ENCODE peak calls at places on chromosome 16, in four cellular contexts. One of them, this sample, is unnamed.

GRCh38 chr16:11087691-11088431 is 143.5 kb downstream of the CLEC16A start:
- DNase-seq in Daoy: no peak
- DNase-seq in T-helper 9 cell: no peak
- DNase-seq in Calu3: no peak
- DNase-seq in this sample: peak

GRCh38 chr16:4746215-4746614 is 11.9 kb downstream of the DNAAF8 start:
- DNase-seq in Daoy: no peak
- DNase-seq in T-helper 9 cell: no peak
- DNase-seq in Calu3: no peak
- DNase-seq in this sample: no peak

GRCh38 chr16:58339452-58339938 is 44.7 kb upstream of the PRSS54 start:
- DNase-seq in T-helper 9 cell: no peak
- DNase-seq in Calu3: peak
- DNase-seq in Daoy: peak
- DNase-seq in this sample: peak

GRCh38 chr16:30010817-30011504 is at the start of gene DOC2A:
- DNase-seq in T-helper 9 cell: no peak
- DNase-seq in Daoy: no peak
- DNase-seq in Calu3: peak
- DNase-seq in this sample: no peak

GRCh38 chr16:734208-734980 is 6.4 kb downstream of the CIAO3 start:
- DNase-seq in Calu3: no peak
- DNase-seq in Daoy: no peak
- DNase-seq in T-helper 9 cell: no peak
- DNase-seq in this sample: no peak

GRCh38 chr16:997440-998051 is 16.0 kb downstream of the SOX8 start:
- DNase-seq in Calu3: peak
- DNase-seq in T-helper 9 cell: peak
- DNase-seq in Daoy: peak
- DNase-seq in this sample: no peak

GRCh38 chr16:4494746-4495490 is 18.7 kb downstream of the HMOX2 start:
- DNase-seq in T-helper 9 cell: no peak
- DNase-seq in Calu3: peak
- DNase-seq in Daoy: peak
- DNase-seq in this sample: peak

GRCh38 chr16:86391486-86391885 is 118.8 kb upstream of the FOXF1 start:
- DNase-seq in Daoy: peak
- DNase-seq in T-helper 9 cell: no peak
- DNase-seq in Calu3: no peak
- DNase-seq in this sample: peak

GRCh38 chr16:982152-983043 is 828 bp downstream of the SOX8 start:
- DNase-seq in T-helper 9 cell: no peak
- DNase-seq in Daoy: no peak
- DNase-seq in Calu3: no peak
- DNase-seq in this sample: no peak

GRCh38 chr16:65355706-65356105 is 233.8 kb upstream of the CDH11 start:
- DNase-seq in Calu3: no peak
- DNase-seq in Daoy: no peak
- DNase-seq in T-helper 9 cell: no peak
- DNase-seq in this sample: no peak

GRCh38 chr16:65845466-65846209 is 520.9 kb upstream of the CDH5 start:
- DNase-seq in T-helper 9 cell: no peak
- DNase-seq in Calu3: no peak
- DNase-seq in Daoy: peak
- DNase-seq in this sample: peak

GRCh38 chr16:86322840-86323239 is 187.5 kb upstream of the FOXF1 start:
- DNase-seq in T-helper 9 cell: no peak
- DNase-seq in Daoy: no peak
- DNase-seq in Calu3: no peak
- DNase-seq in this sample: no peak

GRCh38 chr16:74713876-74714275 is 13.2 kb upstream of the MLKL start:
- DNase-seq in Daoy: no peak
- DNase-seq in T-helper 9 cell: no peak
- DNase-seq in Calu3: no peak
- DNase-seq in this sample: no peak

GRCh38 chr16:68445458-68445857 is 2.9 kb downstream of the SMPD3 start:
- DNase-seq in T-helper 9 cell: no peak
- DNase-seq in Daoy: peak
- DNase-seq in Calu3: peak
- DNase-seq in this sample: peak

GRCh38 chr16:1613240-1613639 is 1.1 kb downstream of the CRAMP1 start:
- DNase-seq in Calu3: peak
- DNase-seq in T-helper 9 cell: no peak
- DNase-seq in Daoy: no peak
- DNase-seq in this sample: no peak

GRCh38 chr16:15907863-15908478 is 19.6 kb upstream of the CEP20 start:
- DNase-seq in Calu3: peak
- DNase-seq in Daoy: peak
- DNase-seq in T-helper 9 cell: no peak
- DNase-seq in this sample: peak

GRCh38 chr16:30527635-30528178 is 1.3 kb upstream of the ZNF768 start:
- DNase-seq in Calu3: no peak
- DNase-seq in T-helper 9 cell: no peak
- DNase-seq in Daoy: peak
- DNase-seq in this sample: no peak

GRCh38 chr16:30472328-30472942 is at the start of gene ITGAL:
- DNase-seq in Daoy: no peak
- DNase-seq in T-helper 9 cell: peak
- DNase-seq in Calu3: no peak
- DNase-seq in this sample: no peak

GRCh38 chr16:318628-319027 is 33.9 kb downstream of the AXIN1 start:
- DNase-seq in Calu3: peak
- DNase-seq in T-helper 9 cell: no peak
- DNase-seq in Daoy: no peak
- DNase-seq in this sample: no peak

GRCh38 chr16:28845173-28846079 is 722 bp downstream of the TUFM start:
- DNase-seq in T-helper 9 cell: no peak
- DNase-seq in Calu3: peak
- DNase-seq in Daoy: peak
- DNase-seq in this sample: peak

GRCh38 chr16:66495440-66495839 is 54.5 kb downstream of the TK2 start:
- DNase-seq in Calu3: no peak
- DNase-seq in Daoy: no peak
- DNase-seq in T-helper 9 cell: no peak
- DNase-seq in this sample: no peak

GRCh38 chr16:53022374-53022773 is 30.3 kb downstream of the CHD9NB start:
- DNase-seq in Daoy: peak
- DNase-seq in Calu3: peak
- DNase-seq in T-helper 9 cell: no peak
- DNase-seq in this sample: peak

GRCh38 chr16:37511-37910 is 15.9 kb downstream of the POLR3K start:
- DNase-seq in Calu3: no peak
- DNase-seq in Daoy: no peak
- DNase-seq in T-helper 9 cell: no peak
- DNase-seq in this sample: peak

GRCh38 chr16:67880584-67880983 is 4.1 kb upstream of the NRN1L start:
- DNase-seq in Calu3: no peak
- DNase-seq in Daoy: no peak
- DNase-seq in T-helper 9 cell: no peak
- DNase-seq in this sample: no peak

GRCh38 chr16:67951485-67951884 is 7.6 kb upstream of the LCAT start:
- DNase-seq in Calu3: no peak
- DNase-seq in T-helper 9 cell: no peak
- DNase-seq in Daoy: no peak
- DNase-seq in this sample: no peak

This sample was measured in amniotic epithelial cell.